ENCODE peak calls at places on chromosomes 4 and X, in ten cellular contexts. One of them, this sample, is unnamed.

GRCh38 chrX:9171841-9172240 is 137.9 kb upstream of the FAM9B start:
- DNase-seq in fibroblast of the aortic adventitia: peak; percentile 19
- DNase-seq in fibroblast of pulmonary artery: peak; percentile 17
- DNase-seq in foreskin fibroblast: peak; percentile 79
- DNase-seq in AG09319: no peak
- DNase-seq in A549: no peak
- DNase-seq in fibroblast of lung: peak; percentile 79
- DNase-seq in GM12865: no peak
- DNase-seq in heart right ventricle: no peak
- DNase-seq in SK-N-SH: no peak
- DNase-seq in this sample: peak; percentile 67

GRCh38 chr4:105451346-105451745 is 22.5 kb downstream of the PPA2 start:
- DNase-seq in fibroblast of the aortic adventitia: no peak
- DNase-seq in fibroblast of pulmonary artery: no peak
- DNase-seq in foreskin fibroblast: no peak
- DNase-seq in AG09319: no peak
- DNase-seq in A549: no peak
- DNase-seq in fibroblast of lung: no peak
- DNase-seq in GM12865: no peak
- DNase-seq in heart right ventricle: no peak
- DNase-seq in SK-N-SH: no peak
- DNase-seq in this sample: no peak

GRCh38 chr4:143599827-143600226 is 86.3 kb downstream of the SMARCA5 start:
- DNase-seq in fibroblast of the aortic adventitia: no peak
- DNase-seq in fibroblast of pulmonary artery: no peak
- DNase-seq in foreskin fibroblast: no peak
- DNase-seq in AG09319: no peak
- DNase-seq in A549: no peak
- DNase-seq in fibroblast of lung: no peak
- DNase-seq in GM12865: no peak
- DNase-seq in heart right ventricle: no peak
- DNase-seq in SK-N-SH: no peak
- DNase-seq in this sample: no peak

GRCh38 chrX:16785247-16786138 is 773 bp upstream of the TXLNG start:
- DNase-seq in fibroblast of the aortic adventitia: no peak
- DNase-seq in fibroblast of pulmonary artery: no peak
- DNase-seq in foreskin fibroblast: no peak
- DNase-seq in AG09319: no peak
- DNase-seq in A549: no peak
- DNase-seq in fibroblast of lung: no peak
- DNase-seq in GM12865: no peak
- DNase-seq in heart right ventricle: no peak
- DNase-seq in SK-N-SH: peak; percentile 27
- DNase-seq in this sample: no peak

GRCh38 chrX:43000121-43000520 is 222.2 kb upstream of the PPP1R2C start:
- DNase-seq in fibroblast of the aortic adventitia: no peak
- DNase-seq in fibroblast of pulmonary artery: no peak
- DNase-seq in foreskin fibroblast: no peak
- DNase-seq in AG09319: no peak
- DNase-seq in A549: no peak
- DNase-seq in fibroblast of lung: no peak
- DNase-seq in GM12865: no peak
- DNase-seq in heart right ventricle: no peak
- DNase-seq in SK-N-SH: no peak
- DNase-seq in this sample: no peak

GRCh38 chrX:141278306-141278705 is 36.0 kb upstream of the SPANXC start:
- DNase-seq in fibroblast of the aortic adventitia: peak; percentile 41
- DNase-seq in fibroblast of pulmonary artery: peak; percentile 35
- DNase-seq in foreskin fibroblast: no peak
- DNase-seq in AG09319: no peak
- DNase-seq in A549: no peak
- DNase-seq in fibroblast of lung: peak; percentile 3
- DNase-seq in GM12865: peak; percentile 1
- DNase-seq in heart right ventricle: no peak
- DNase-seq in SK-N-SH: peak; percentile 38
- DNase-seq in this sample: no peak

GRCh38 chr4:133152801-133153526 is 3.9 kb downstream of the PCDH10 start:
- DNase-seq in fibroblast of the aortic adventitia: no peak
- DNase-seq in fibroblast of pulmonary artery: peak; percentile 38
- DNase-seq in foreskin fibroblast: no peak
- DNase-seq in AG09319: no peak
- DNase-seq in A549: no peak
- DNase-seq in fibroblast of lung: peak; percentile 60
- DNase-seq in GM12865: no peak
- DNase-seq in heart right ventricle: no peak
- DNase-seq in SK-N-SH: no peak
- DNase-seq in this sample: no peak

GRCh38 chrX:20412871-20413486 is 146.3 kb upstream of the RPS6KA3 start:
- DNase-seq in fibroblast of the aortic adventitia: no peak
- DNase-seq in fibroblast of pulmonary artery: no peak
- DNase-seq in foreskin fibroblast: no peak
- DNase-seq in AG09319: no peak
- DNase-seq in A549: no peak
- DNase-seq in fibroblast of lung: no peak
- DNase-seq in GM12865: peak; percentile 73
- DNase-seq in heart right ventricle: peak; percentile 5
- DNase-seq in SK-N-SH: no peak
- DNase-seq in this sample: no peak

GRCh38 chr4:38565271-38566199 is 98.5 kb upstream of the KLF3 start:
- DNase-seq in fibroblast of the aortic adventitia: peak; percentile 89
- DNase-seq in fibroblast of pulmonary artery: peak; percentile 60
- DNase-seq in foreskin fibroblast: peak; percentile 2
- DNase-seq in AG09319: peak; percentile 28
- DNase-seq in A549: no peak
- DNase-seq in fibroblast of lung: peak; percentile 84
- DNase-seq in GM12865: no peak
- DNase-seq in heart right ventricle: peak; percentile 13
- DNase-seq in SK-N-SH: no peak
- DNase-seq in this sample: peak; percentile 11

GRCh38 chr4:170868191-170868590 is 778.4 kb upstream of the AADAT start:
- DNase-seq in fibroblast of the aortic adventitia: no peak
- DNase-seq in fibroblast of pulmonary artery: no peak
- DNase-seq in foreskin fibroblast: no peak
- DNase-seq in AG09319: no peak
- DNase-seq in A549: no peak
- DNase-seq in fibroblast of lung: peak; percentile 6
- DNase-seq in GM12865: no peak
- DNase-seq in heart right ventricle: no peak
- DNase-seq in SK-N-SH: no peak
- DNase-seq in this sample: no peak

GRCh38 chr4:125961626-125962025 is 646.9 kb downstream of the FAT4 start:
- DNase-seq in fibroblast of the aortic adventitia: no peak
- DNase-seq in fibroblast of pulmonary artery: no peak
- DNase-seq in foreskin fibroblast: no peak
- DNase-seq in AG09319: no peak
- DNase-seq in A549: no peak
- DNase-seq in fibroblast of lung: no peak
- DNase-seq in GM12865: no peak
- DNase-seq in heart right ventricle: no peak
- DNase-seq in SK-N-SH: no peak
- DNase-seq in this sample: no peak

GRCh38 chr4:75843596-75843995 is 58.7 kb downstream of the PPEF2 start:
- DNase-seq in fibroblast of the aortic adventitia: no peak
- DNase-seq in fibroblast of pulmonary artery: no peak
- DNase-seq in foreskin fibroblast: no peak
- DNase-seq in AG09319: no peak
- DNase-seq in A549: no peak
- DNase-seq in fibroblast of lung: peak; percentile 30
- DNase-seq in GM12865: no peak
- DNase-seq in heart right ventricle: no peak
- DNase-seq in SK-N-SH: no peak
- DNase-seq in this sample: no peak

GRCh38 chr4:102333792-102334191 is 11.5 kb downstream of the SLC39A8 start:
- DNase-seq in fibroblast of the aortic adventitia: no peak
- DNase-seq in fibroblast of pulmonary artery: no peak
- DNase-seq in foreskin fibroblast: no peak
- DNase-seq in AG09319: no peak
- DNase-seq in A549: no peak
- DNase-seq in fibroblast of lung: no peak
- DNase-seq in GM12865: no peak
- DNase-seq in heart right ventricle: no peak
- DNase-seq in SK-N-SH: no peak
- DNase-seq in this sample: no peak

GRCh38 chrX:153909980-153910360 is 5.5 kb downstream of the AVPR2 start:
- DNase-seq in fibroblast of the aortic adventitia: no peak
- DNase-seq in fibroblast of pulmonary artery: no peak
- DNase-seq in foreskin fibroblast: no peak
- DNase-seq in AG09319: no peak
- DNase-seq in A549: no peak
- DNase-seq in fibroblast of lung: no peak
- DNase-seq in GM12865: no peak
- DNase-seq in heart right ventricle: no peak
- DNase-seq in SK-N-SH: no peak
- DNase-seq in this sample: no peak

GRCh38 chr4:158181906-158182305 is 9.1 kb upstream of the GASK1B start:
- DNase-seq in fibroblast of the aortic adventitia: no peak
- DNase-seq in fibroblast of pulmonary artery: no peak
- DNase-seq in foreskin fibroblast: no peak
- DNase-seq in AG09319: no peak
- DNase-seq in A549: no peak
- DNase-seq in fibroblast of lung: no peak
- DNase-seq in GM12865: no peak
- DNase-seq in heart right ventricle: no peak
- DNase-seq in SK-N-SH: no peak
- DNase-seq in this sample: no peak
- TF ChIP-seq CTCF in fibroblast of the aortic adventitia: no peak
- TF ChIP-seq CTCF in fibroblast of pulmonary artery: no peak
- TF ChIP-seq CTCF in foreskin fibroblast: no peak
- TF ChIP-seq CTCF in AG09319: no peak
- TF ChIP-seq CTCF in A549: no peak
- TF ChIP-seq CTCF in fibroblast of lung: no peak
- TF ChIP-seq CTCF in GM12865: no peak
- TF ChIP-seq CTCF in heart right ventricle: no peak
- TF ChIP-seq CTCF in SK-N-SH: no peak
- TF ChIP-seq CTCF in this sample: no peak

DNA sequence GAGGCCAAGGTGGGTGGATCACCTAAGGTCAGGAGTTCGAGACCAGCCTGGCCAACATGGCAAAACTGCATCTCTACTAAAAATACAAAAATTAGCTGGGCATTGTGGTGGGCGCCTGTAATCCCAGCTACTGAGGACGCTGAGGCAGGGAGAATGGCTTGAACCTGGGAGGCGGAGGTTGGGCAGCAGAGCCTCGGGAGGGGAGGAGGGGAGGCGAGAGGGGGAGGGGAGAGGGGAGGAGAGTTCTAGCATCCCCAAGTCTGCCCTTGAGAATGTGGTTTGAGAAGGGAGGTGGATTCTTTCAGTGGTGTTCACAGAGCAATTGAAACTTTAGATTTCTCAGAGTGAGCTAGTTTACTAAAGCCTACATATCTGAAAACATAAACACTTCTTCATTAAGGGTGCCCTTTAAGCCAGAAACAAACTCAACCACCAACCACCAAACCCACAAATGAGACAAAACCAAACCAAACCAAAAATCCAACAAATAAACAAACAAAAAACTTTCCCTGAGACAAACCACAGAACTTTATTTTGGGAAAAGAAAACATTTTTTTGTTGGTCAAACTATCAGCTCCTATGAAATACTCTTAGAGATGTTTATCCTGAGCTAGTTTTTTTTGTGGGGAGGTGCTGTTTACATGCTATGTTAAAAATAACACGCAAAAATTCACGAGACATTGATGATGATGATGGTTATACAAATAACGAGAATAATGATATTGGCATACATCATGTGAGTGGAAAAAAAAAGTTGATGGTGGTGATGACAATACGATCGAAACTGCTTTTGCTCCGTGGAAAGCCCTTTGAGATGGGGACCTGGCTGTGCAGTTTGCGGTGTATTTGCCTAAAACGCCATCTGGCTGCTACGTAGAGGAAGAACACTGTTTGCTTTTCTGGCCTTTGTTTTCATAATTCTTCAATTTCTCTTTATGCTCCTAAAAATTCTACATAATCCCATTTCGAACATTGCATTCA is 98.2 kb upstream of the PRKX start:
- DNase-seq in fibroblast of the aortic adventitia: peak; percentile 72
- DNase-seq in fibroblast of pulmonary artery: peak; percentile 62
- DNase-seq in foreskin fibroblast: peak; percentile 33
- DNase-seq in AG09319: no peak
- DNase-seq in A549: peak; percentile 40
- DNase-seq in fibroblast of lung: peak; percentile 39
- DNase-seq in GM12865: peak; percentile 87
- DNase-seq in heart right ventricle: peak; percentile 12
- DNase-seq in SK-N-SH: peak; percentile 35
- DNase-seq in this sample: peak; percentile 16
- TF ChIP-seq CTCF in fibroblast of the aortic adventitia: peak; percentile 77
- TF ChIP-seq CTCF in fibroblast of pulmonary artery: peak; percentile 60
- TF ChIP-seq CTCF in foreskin fibroblast: peak; percentile 41
- TF ChIP-seq CTCF in AG09319: peak; percentile 40
- TF ChIP-seq CTCF in A549: peak; percentile 65
- TF ChIP-seq CTCF in fibroblast of lung: peak; percentile 45
- TF ChIP-seq CTCF in GM12865: peak; percentile 33
- TF ChIP-seq CTCF in heart right ventricle: peak; percentile 62
- TF ChIP-seq CTCF in SK-N-SH: peak; percentile 54
- TF ChIP-seq CTCF in this sample: peak; percentile 60

GRCh38 chr4:29970626-29971025 is 749.5 kb upstream of the PCDH7 start:
- DNase-seq in fibroblast of the aortic adventitia: no peak
- DNase-seq in fibroblast of pulmonary artery: peak; percentile 35
- DNase-seq in foreskin fibroblast: no peak
- DNase-seq in AG09319: no peak
- DNase-seq in A549: peak; percentile 0
- DNase-seq in fibroblast of lung: peak; percentile 1
- DNase-seq in GM12865: no peak
- DNase-seq in heart right ventricle: no peak
- DNase-seq in SK-N-SH: no peak
- DNase-seq in this sample: peak; percentile 5
- TF ChIP-seq CTCF in fibroblast of the aortic adventitia: no peak
- TF ChIP-seq CTCF in fibroblast of pulmonary artery: peak; percentile 44
- TF ChIP-seq CTCF in foreskin fibroblast: no peak
- TF ChIP-seq CTCF in AG09319: no peak
- TF ChIP-seq CTCF in A549: no peak
- TF ChIP-seq CTCF in fibroblast of lung: no peak
- TF ChIP-seq CTCF in GM12865: no peak
- TF ChIP-seq CTCF in heart right ventricle: no peak
- TF ChIP-seq CTCF in SK-N-SH: peak; percentile 37
- TF ChIP-seq CTCF in this sample: peak; percentile 43

DNA sequence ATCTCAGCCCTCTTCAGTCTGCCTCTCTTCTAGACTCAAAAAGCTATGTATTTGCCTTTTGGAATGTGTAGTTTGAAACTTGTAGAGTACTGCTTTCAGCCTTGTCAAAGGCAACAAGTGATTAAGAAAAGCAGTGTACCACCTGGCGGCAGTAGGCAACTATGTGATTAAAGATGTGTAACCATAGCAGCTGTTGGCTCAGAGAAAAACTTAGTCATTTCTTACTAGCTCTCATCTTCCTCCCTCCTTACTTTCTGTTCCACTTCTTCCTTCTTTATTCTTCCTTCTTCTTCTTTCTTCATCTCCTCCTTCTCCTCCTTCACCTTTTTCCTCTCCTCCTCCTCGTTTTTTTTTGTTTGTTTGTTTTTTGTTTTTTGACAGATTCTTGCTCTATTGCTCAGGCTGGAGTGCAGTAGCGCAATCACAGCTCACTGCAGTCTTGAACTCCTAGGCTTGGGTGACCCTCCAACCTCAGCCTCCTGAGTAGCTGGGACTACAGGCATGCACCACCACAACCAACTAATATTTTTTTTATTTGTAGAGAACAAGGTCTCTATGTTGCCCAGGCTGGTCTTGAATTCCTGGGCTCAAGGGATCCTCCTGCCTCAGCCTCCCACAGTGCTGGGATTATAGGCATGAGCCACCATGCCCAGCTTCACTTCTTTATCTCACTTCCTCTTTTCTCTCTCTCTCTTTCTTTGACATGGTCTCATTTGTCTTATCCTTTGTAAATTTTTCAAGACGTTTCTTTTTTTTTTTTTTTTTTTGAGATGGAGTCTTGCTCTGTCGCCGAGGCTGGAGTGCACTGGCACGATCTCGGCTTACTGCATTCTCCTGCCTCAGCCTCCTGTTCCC is 32.6 kb downstream of the ABHD18 start:
- DNase-seq in fibroblast of the aortic adventitia: peak; percentile 51
- DNase-seq in fibroblast of pulmonary artery: peak; percentile 64
- DNase-seq in foreskin fibroblast: no peak
- DNase-seq in AG09319: no peak
- DNase-seq in A549: peak; percentile 58
- DNase-seq in fibroblast of lung: peak; percentile 68
- DNase-seq in GM12865: peak; percentile 80
- DNase-seq in heart right ventricle: no peak
- DNase-seq in SK-N-SH: no peak
- DNase-seq in this sample: peak; percentile 32
- TF ChIP-seq CTCF in fibroblast of the aortic adventitia: peak; percentile 22
- TF ChIP-seq CTCF in fibroblast of pulmonary artery: peak; percentile 36
- TF ChIP-seq CTCF in foreskin fibroblast: no peak
- TF ChIP-seq CTCF in AG09319: no peak
- TF ChIP-seq CTCF in A549: peak; percentile 49
- TF ChIP-seq CTCF in fibroblast of lung: no peak
- TF ChIP-seq CTCF in GM12865: peak; percentile 42
- TF ChIP-seq CTCF in heart right ventricle: peak; percentile 26
- TF ChIP-seq CTCF in SK-N-SH: no peak
- TF ChIP-seq CTCF in this sample: peak; percentile 27